ENCODE peak calls at places on chromosomes 5 and 9, in ten cellular contexts. M is bronchial epithelial cell, Y is left ventricle myocardium inferior, N is GM23338, V is AG09309, Q is PC-3, G is BJ, D is mucosa of descending colon, Z is glutamatergic neuron, U is RWPE1. P is an unnamed sample.

GRCh38 chr9:117771162-117771561 is 67.0 kb downstream of the TLR4 start:
- DNase-seq in M (no peak), Y (no peak), N (no peak), V (no peak), Q (no peak), G (no peak), D (no peak), Z (no peak), U (no peak), P (no peak)

GRCh38 chr5:107542428-107542827 is 128.3 kb downstream of the EFNA5 start:
- DNase-seq in M (peak), Y (peak), N (no peak), V (peak), Q (peak), G (no peak), D (peak), Z (no peak), U (peak), P (peak)

GRCh38 chr9:14309403-14309802 is 4.5 kb downstream of the NFIB start:
- DNase-seq in M (peak), Y (no peak), N (no peak), V (no peak), Q (peak), G (no peak), D (no peak), Z (no peak), U (no peak), P (no peak)

GRCh38 chr9:26597542-26597941 is 295.1 kb downstream of the CAAP1 start:
- DNase-seq in M (no peak), Y (no peak), N (no peak), V (no peak), Q (no peak), G (no peak), D (no peak), Z (no peak), U (no peak), P (no peak)

GRCh38 chr9:21974542-21975409 is 19.4 kb downstream of the CDKN2A start:
- DNase-seq in M (peak), Y (no peak), N (peak), V (no peak), Q (no peak), G (no peak), D (no peak), Z (peak), U (peak), P (peak)

GRCh38 chr5:140633081-140633471 is at the start of gene CD14:
- DNase-seq in M (peak), Y (peak), N (peak), V (no peak), Q (peak), G (no peak), D (peak), Z (no peak), U (peak), P (peak)

GRCh38 chr9:92948032-92948534 is 760 bp downstream of the FGD3 start:
- DNase-seq in M (no peak), Y (no peak), N (no peak), V (no peak), Q (no peak), G (no peak), D (no peak), Z (no peak), U (no peak), P (no peak)

GRCh38 chr5:155260798-155261197 is 247.2 kb downstream of the KIF4B start:
- DNase-seq in M (no peak), Y (no peak), N (peak), V (no peak), Q (no peak), G (no peak), D (no peak), Z (no peak), U (no peak), P (no peak)

GRCh38 chr9:136024286-136024685 is 63.1 kb upstream of the UBAC1 start:
- DNase-seq in M (no peak), Y (no peak), N (no peak), V (no peak), Q (no peak), G (no peak), D (no peak), Z (no peak), U (no peak), P (no peak)

GRCh38 chr5:123450641-123451421 is 27.6 kb upstream of the CEP120 start:
- DNase-seq in M (peak), Y (no peak), N (no peak), V (no peak), Q (no peak), G (no peak), D (no peak), Z (no peak), U (peak), P (no peak)

GRCh38 chr9:88645172-88645868 is 110.3 kb downstream of the NXNL2 start:
- DNase-seq in M (no peak), Y (no peak), N (peak), V (no peak), Q (no peak), G (no peak), D (no peak), Z (no peak), U (no peak), P (no peak)

GRCh38 chr9:20319641-20320337 is 302.5 kb downstream of the MLLT3 start:
- DNase-seq in M (peak), Y (no peak), N (no peak), V (peak), Q (peak), G (peak), D (no peak), Z (no peak), U (peak), P (peak)

GRCh38 chr9:121463026-121463827 is 36.4 kb downstream of the GGTA1 start:
- DNase-seq in M (peak), Y (peak), N (peak), V (no peak), Q (peak), G (no peak), D (no peak), Z (peak), U (no peak), P (no peak)

GRCh38 chr5:35198681-35199080 is 31.6 kb downstream of the PRLR start:
- DNase-seq in M (no peak), Y (no peak), N (no peak), V (peak), Q (no peak), G (peak), D (no peak), Z (no peak), U (no peak), P (peak)

GRCh38 chr5:64206653-64207052 is 41.0 kb downstream of the RNF180 start:
- DNase-seq in M (no peak), Y (no peak), N (peak), V (no peak), Q (peak), G (no peak), D (no peak), Z (no peak), U (no peak), P (no peak)
- TF ChIP-seq CTCF in M (no peak), Y (no peak), N (peak), V (no peak), Q (peak), G (no peak), D (no peak), Z (no peak), U (no peak), P (no peak)

GRCh38 chr9:108052431-108053080 is 563.0 kb upstream of the KLF4 start:
- DNase-seq in M (no peak), Y (no peak), N (peak), V (no peak), Q (no peak), G (no peak), D (no peak), Z (no peak), U (no peak), P (no peak)
- TF ChIP-seq CTCF in M (no peak), Y (no peak), N (no peak), V (no peak), Q (no peak), G (no peak), D (no peak), Z (no peak), U (no peak), P (no peak)

GRCh38 chr5:65423623-65424022 is 58.1 kb downstream of the ADAMTS6 start:
- DNase-seq in M (no peak), Y (no peak), N (no peak), V (no peak), Q (no peak), G (no peak), D (no peak), Z (no peak), U (no peak), P (no peak)

GRCh38 chr5:65412842-65413241 is 68.9 kb downstream of the ADAMTS6 start:
- DNase-seq in M (no peak), Y (no peak), N (no peak), V (no peak), Q (no peak), G (no peak), D (no peak), Z (no peak), U (no peak), P (no peak)

GRCh38 chr5:65418661-65419060 is 63.1 kb downstream of the ADAMTS6 start:
- DNase-seq in M (no peak), Y (no peak), N (no peak), V (no peak), Q (no peak), G (no peak), D (no peak), Z (no peak), U (no peak), P (peak)
- TF ChIP-seq CTCF in M (no peak), Y (no peak), N (no peak), V (no peak), Q (no peak), G (no peak), D (no peak), Z (no peak), U (no peak), P (peak)

GRCh38 chr9:110731437-110732028 is 62.9 kb downstream of the MUSK start:
- DNase-seq in M (no peak), Y (no peak), N (no peak), V (no peak), Q (no peak), G (no peak), D (no peak), Z (no peak), U (no peak), P (no peak)
- TF ChIP-seq CTCF in M (no peak), Y (no peak), N (no peak), V (no peak), Q (no peak), G (no peak), D (no peak), Z (no peak), U (no peak), P (no peak)

DNA sequence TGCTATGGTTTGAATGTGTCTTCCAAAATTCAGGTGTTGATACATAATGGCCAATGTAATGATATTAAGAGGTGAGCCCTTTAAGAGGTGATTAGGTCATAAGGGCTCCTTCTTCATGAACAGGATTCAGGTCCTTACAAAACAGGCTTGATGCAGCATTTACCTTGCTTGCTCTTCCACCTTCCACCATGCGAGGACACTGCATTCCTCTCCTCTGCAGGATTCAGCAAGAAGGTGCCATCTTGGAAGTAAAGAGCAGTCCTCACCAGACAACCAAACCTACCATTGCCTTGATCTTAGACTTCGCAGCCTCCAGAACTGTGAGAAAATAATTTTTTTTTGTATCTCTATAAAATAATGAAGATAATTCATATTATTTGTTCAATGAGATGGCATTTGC is 314.0 kb upstream of the SMARCA2 start:
- DNase-seq in M (no peak), Y (no peak), N (peak), V (no peak), Q (no peak), G (no peak), D (no peak), Z (no peak), U (no peak), P (no peak)
- TF ChIP-seq CTCF in M (peak), Y (no peak), N (peak), V (no peak), Q (no peak), G (no peak), D (no peak), Z (no peak), U (no peak), P (no peak)